ENCODE peak calls at places on chromosomes 4 and X, in five cellular contexts. C is esophagus squamous epithelium, A is adipocyte, Z is PC-9, L is neural progenitor cell. Y is an unnamed sample. For H3K36me3, the result is how much of the 10 kb centered on the place peaks cover.

GRCh38 chr4:182695009-182695408 is 222.2 kb downstream of the DCTD start:
- DNase-seq in A (no peak), Z (no peak), L (no peak), C (no peak), Y (no peak)

GRCh38 chr4:21964762-21965319 is 16.3 kb upstream of the KCNIP4 start:
- DNase-seq in A (no peak), C (no peak), Z (no peak), L (no peak), Y (no peak)

GRCh38 chr4:17811078-17811603 is 362 bp downstream of the NCAPG start:
- DNase-seq in L (no peak), C (no peak), Z (no peak), A (peak), Y (peak)

GRCh38 chrX:108601276-108601675 is 135.1 kb downstream of the IRS4 start:
- DNase-seq in C (no peak), Z (no peak), L (no peak), A (no peak), Y (no peak)

GRCh38 chr4:75069493-75070074 is 136.7 kb downstream of the PARM1 start:
- DNase-seq in C (no peak), L (no peak), Z (no peak), A (no peak), Y (no peak)

GRCh38 chrX:3820170-3820569 is 106.7 kb upstream of the PRKX start:
- DNase-seq in A (peak), Z (no peak), L (no peak), C (no peak), Y (peak)

GRCh38 chr4:38675167-38676121 is 11.4 kb downstream of the KLF3 start:
- DNase-seq in A (peak), Z (peak), C (peak), L (peak), Y (peak)

GRCh38 chrX:29617276-29617675 is 598.1 kb upstream of the MAGEB2 start:
- DNase-seq in L (no peak), C (no peak), A (peak), Z (no peak), Y (no peak)

GRCh38 chr4:72468904-72469502 is 100.0 kb downstream of the ADAMTS3 start:
- DNase-seq in C (no peak), A (peak), Z (no peak), L (peak), Y (peak)

GRCh38 chr4:117678861-117679260 is 355.4 kb upstream of the NDST3 start:
- DNase-seq in C (no peak), Z (no peak), A (no peak), L (no peak), Y (no peak)

GRCh38 chrX:38519651-38520050 is 41.7 kb upstream of the TSPAN7 start:
- DNase-seq in Z (no peak), C (no peak), L (no peak), A (no peak), Y (no peak)

GRCh38 chrX:72105436-72105835 is 26.3 kb downstream of the RTL5 start:
- DNase-seq in C (no peak), Z (no peak), A (no peak), L (no peak), Y (no peak)

GRCh38 chrX:37998586-37999267 is 7.6 kb upstream of the SYTL5 start:
- DNase-seq in L (no peak), Z (no peak), A (peak), C (no peak), Y (peak)

GRCh38 chrX:144612076-144612475 is 635.2 kb upstream of the SPANXN1 start:
- DNase-seq in Z (no peak), C (no peak), L (no peak), A (no peak), Y (no peak)
- H3K36me3 ChIP-seq in Z (under half), C (under half), L (under half), A (under half), Y (under half)

DNA sequence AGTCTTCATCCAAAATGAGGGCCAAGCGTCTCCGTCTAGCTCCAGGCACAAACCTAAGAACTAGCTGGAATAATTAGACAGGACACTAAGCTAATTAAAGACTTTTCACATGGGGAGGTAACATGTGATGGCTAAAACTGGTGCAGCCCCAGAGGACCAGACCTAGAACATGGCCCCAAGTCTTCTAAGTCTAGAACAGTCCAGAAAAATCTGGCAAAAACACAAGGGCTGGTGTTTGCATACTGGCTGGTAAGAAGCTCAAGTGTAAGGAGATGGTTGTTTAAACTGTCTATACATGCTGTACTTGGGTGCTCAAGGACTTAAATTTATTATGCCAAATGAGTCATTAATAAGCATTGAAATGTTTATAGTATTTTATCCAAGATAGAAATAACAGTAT is 10.0 kb downstream of the SH3KBP1 start:
- DNase-seq in L (no peak), C (no peak), Z (no peak), A (no peak), Y (no peak)
- H3K36me3 ChIP-seq in L (under half), C (under half), Z (under half), A (under half), Y (under half)

GRCh38 chrX:154360155-154360713 is 14.2 kb downstream of the FLNA start:
- DNase-seq in L (no peak), Z (no peak), A (no peak), C (no peak), Y (no peak)

GRCh38 chrX:154357205-154357604 is 17.2 kb downstream of the FLNA start:
- DNase-seq in A (no peak), C (no peak), L (no peak), Z (peak), Y (no peak)

GRCh38 chrX:154358829-154359228 is 15.6 kb downstream of the FLNA start:
- DNase-seq in A (no peak), Z (no peak), C (no peak), L (no peak), Y (no peak)

GRCh38 chrX:154358011-154358410 is 16.4 kb downstream of the FLNA start:
- DNase-seq in Z (no peak), A (no peak), C (no peak), L (no peak), Y (no peak)

GRCh38 chrX:154359362-154360154 is 14.9 kb downstream of the FLNA start:
- DNase-seq in A (no peak), L (no peak), C (no peak), Z (no peak), Y (no peak)
- H3K36me3 ChIP-seq in A (half or more), L (under half), C (half or more), Z (under half), Y (half or more)

DNA sequence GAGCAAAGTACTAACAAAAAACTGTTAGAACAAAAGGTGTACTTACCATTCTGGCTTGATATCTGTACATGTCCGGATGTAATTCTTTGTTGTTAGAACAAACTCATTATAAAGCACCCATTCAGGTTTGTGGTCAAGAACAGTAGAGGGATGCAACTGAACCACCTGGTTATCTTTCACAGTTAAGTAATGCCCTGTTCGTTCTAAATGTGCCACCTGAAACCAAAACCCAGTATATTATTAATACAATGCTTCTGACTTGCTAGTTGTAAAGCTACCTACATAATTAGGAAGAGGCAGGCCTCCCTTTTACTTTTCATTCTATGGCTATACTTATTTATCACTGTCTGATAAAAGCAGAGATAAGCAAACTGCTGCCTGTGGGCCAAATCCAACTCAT is 54.8 kb downstream of the DHX15 start:
- DNase-seq in L (no peak), C (no peak), A (no peak), Z (no peak), Y (no peak)
- H3K36me3 ChIP-seq in L (under half), C (half or more), A (half or more), Z (half or more), Y (under half)

GRCh38 chr4:5689065-5689464 is 19.3 kb downstream of the EVC2 start:
- DNase-seq in C (no peak), Z (no peak), A (no peak), L (no peak), Y (no peak)

GRCh38 chr4:5686338-5686737 is 22.0 kb downstream of the EVC2 start:
- DNase-seq in Z (no peak), C (no peak), L (no peak), A (no peak), Y (no peak)

GRCh38 chr4:5696341-5696740 is 12.0 kb downstream of the EVC2 start:
- DNase-seq in L (no peak), C (no peak), A (no peak), Z (no peak), Y (no peak)

GRCh38 chr4:5693871-5694270 is 14.5 kb downstream of the EVC2 start:
- DNase-seq in C (no peak), A (no peak), Z (no peak), L (no peak), Y (no peak)

GRCh38 chr4:5691491-5692132 is 16.7 kb downstream of the EVC2 start:
- DNase-seq in C (no peak), L (no peak), Z (no peak), A (no peak), Y (no peak)
- H3K36me3 ChIP-seq in C (half or more), L (under half), Z (under half), A (half or more), Y (under half)

GRCh38 chr4:4456351-4456750 is 69.4 kb downstream of the NSG1 start:
- DNase-seq in C (no peak), Z (no peak), L (no peak), A (no peak), Y (peak)
- H3K36me3 ChIP-seq in C (half or more), Z (under half), L (under half), A (half or more), Y (under half)

GRCh38 chrX:41150043-41150442 is 64.8 kb downstream of the USP9X start:
- DNase-seq in Z (no peak), A (no peak), L (no peak), C (no peak), Y (no peak)

GRCh38 chrX:41152221-41152620 is 67.0 kb downstream of the USP9X start:
- DNase-seq in Z (no peak), A (no peak), C (no peak), L (no peak), Y (no peak)

GRCh38 chrX:41148553-41148952 is 63.3 kb downstream of the USP9X start:
- DNase-seq in A (peak), L (no peak), Z (no peak), C (no peak), Y (peak)

DNA sequence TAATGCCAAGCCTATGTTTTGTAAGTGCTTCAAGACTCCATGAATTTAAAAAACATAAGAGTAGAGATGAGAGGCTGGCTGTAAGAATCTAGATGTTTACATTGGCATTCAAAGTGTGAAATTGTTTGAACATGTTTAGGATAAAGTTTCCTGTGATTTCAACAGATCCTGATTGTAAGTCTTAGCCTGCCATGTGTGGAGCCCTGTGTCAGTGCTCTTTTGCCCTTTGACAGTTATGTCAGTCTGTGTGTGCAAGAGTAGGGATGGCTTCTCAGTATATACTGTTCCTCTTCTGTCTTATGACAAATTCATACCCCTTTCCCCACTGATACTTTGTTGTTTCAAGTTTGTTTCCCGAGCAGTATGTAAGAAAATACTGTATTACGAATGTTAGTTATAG is 68.2 kb downstream of the USP9X start:
- DNase-seq in C (no peak), L (no peak), Z (no peak), A (peak), Y (peak)
- H3K36me3 ChIP-seq in C (half or more), L (under half), Z (under half), A (half or more), Y (under half)

Y was measured in bronchial epithelial cell.